ENCODE peak calls at places on chromosomes 4 and X, in five cellular contexts. Y is IMR-90, B is K562, Q is GM12878, O is HepG2. C is an unnamed sample. For H3K4me1, the result is how much of the 10 kb centered on the place peaks cover.

GRCh38 chr4:79949186-79949585 is 123.8 kb downstream of the ANTXR2 start:
- DNase-seq in Y (no peak), B (no peak), Q (no peak), O (no peak), C (no peak)

GRCh38 chrX:123964155-123964554 is 2.6 kb downstream of the STAG2 start:
- DNase-seq in Y (peak), B (no peak), Q (no peak), O (no peak), C (no peak)

GRCh38 chrX:283115-283845 is 2.1 kb downstream of the PLCXD1 start:
- DNase-seq in Y (peak), B (peak), Q (peak), O (no peak), C (peak)

GRCh38 chr4:60897415-60897814 is 302.7 kb upstream of the ADGRL3 start:
- DNase-seq in Y (no peak), B (no peak), Q (no peak), O (no peak), C (no peak)

GRCh38 chrX:46929439-46930018 is 17.3 kb downstream of the JADE3 start:
- DNase-seq in Y (peak), B (no peak), Q (no peak), O (no peak), C (no peak)

GRCh38 chr4:184487503-184487902 is 13.2 kb upstream of the IRF2 start:
- DNase-seq in Y (no peak), B (no peak), Q (no peak), O (no peak), C (no peak)

GRCh38 chr4:8148159-8148558 is 10.5 kb downstream of the ABLIM2 start:
- DNase-seq in Y (no peak), B (no peak), Q (no peak), O (no peak), C (no peak)

GRCh38 chr4:182585321-182585720 is 331.9 kb downstream of the DCTD start:
- DNase-seq in Y (no peak), B (no peak), Q (no peak), O (no peak), C (no peak)

GRCh38 chr4:167196386-167196785 is 37.9 kb downstream of the SPOCK3 start:
- DNase-seq in Y (no peak), B (no peak), Q (no peak), O (peak), C (no peak)

GRCh38 chrX:33156152-33156726 is 55.1 kb downstream of the DMD start:
- DNase-seq in Y (peak), B (no peak), Q (no peak), O (no peak), C (no peak)

GRCh38 chrX:257681-258289 is 23.4 kb upstream of the PLCXD1 start:
- DNase-seq in Y (no peak), B (no peak), Q (no peak), O (peak), C (no peak)

GRCh38 chr4:149781150-149781549 is 34.5 kb downstream of the IQCM start:
- DNase-seq in Y (peak), B (no peak), Q (no peak), O (no peak), C (no peak)

GRCh38 chrX:9342581-9343051 is 122.2 kb upstream of the TBL1X start:
- DNase-seq in Y (peak), B (peak), Q (no peak), O (peak), C (peak)

GRCh38 chr4:173862754-173863153 is 332.7 kb upstream of the HAND2 start:
- DNase-seq in Y (no peak), B (no peak), Q (no peak), O (no peak), C (no peak)

GRCh38 chr4:159047478-159048165 is 55.3 kb upstream of the RAPGEF2 start:
- DNase-seq in Y (peak), B (peak), Q (no peak), O (peak), C (no peak)
- H3K4me1 ChIP-seq in Y (under half), B (under half), Q (under half), O (under half), C (under half)

DNA sequence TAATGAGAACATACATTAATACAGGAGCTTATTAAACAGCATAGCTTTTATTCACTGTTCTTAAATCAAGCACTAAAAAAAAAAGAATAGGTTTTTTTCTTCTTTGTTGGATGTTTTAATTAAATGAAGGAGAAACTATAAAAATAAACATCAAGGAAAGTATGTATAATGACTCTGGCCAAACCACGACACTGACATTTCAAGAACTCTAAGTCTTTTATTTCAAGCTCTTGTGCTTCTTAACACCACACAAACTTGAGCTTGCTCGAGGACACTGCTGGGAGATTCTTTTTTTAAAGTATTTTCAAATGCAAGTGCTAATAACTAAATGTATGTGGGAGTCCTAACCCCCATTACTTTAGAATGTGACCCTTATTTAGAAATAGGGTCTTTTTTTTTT is 204.9 kb upstream of the PPARGC1A start:
- DNase-seq in Y (peak), B (no peak), Q (no peak), O (no peak), C (no peak)
- H3K4me3 ChIP-seq in Y (no peak), B (no peak), Q (no peak), O (no peak), C (no peak)

DNA sequence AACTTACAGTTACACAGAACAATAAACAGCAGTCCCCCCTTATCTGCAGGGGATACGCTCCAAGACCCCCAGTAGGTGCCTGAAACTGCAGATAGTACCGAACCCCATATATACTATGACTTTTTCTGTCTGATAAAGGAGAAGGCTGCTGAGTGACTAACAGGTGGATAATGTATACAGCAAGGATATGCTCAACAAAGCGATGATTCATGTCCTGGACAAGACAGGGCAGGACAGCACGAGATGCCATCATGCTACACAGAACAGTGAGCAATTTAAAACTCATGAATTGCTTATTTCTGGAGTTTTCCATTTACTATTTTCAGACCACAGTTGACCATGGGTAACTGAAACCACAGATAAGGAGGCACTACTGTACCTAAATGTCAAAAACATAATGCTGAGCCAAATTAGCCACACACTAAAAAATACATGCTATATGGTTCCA is 76.1 kb downstream of the MANBA start:
- DNase-seq in Y (peak), B (no peak), Q (peak), O (no peak), C (no peak)
- TF ChIP-seq MXI1 in Y (peak), B (no peak), Q (no peak), O (no peak), C (no peak)

GRCh38 chr4:2797188-2797544 is 4.3 kb downstream of the SH3BP2 start:
- DNase-seq in Y (no peak), B (no peak), Q (no peak), O (no peak), C (peak)

GRCh38 chr4:2797545-2798305 is 4.8 kb downstream of the SH3BP2 start:
- DNase-seq in Y (no peak), B (no peak), Q (no peak), O (no peak), C (peak)

GRCh38 chr4:2795558-2796260 is 2.8 kb downstream of the SH3BP2 start:
- DNase-seq in Y (no peak), B (no peak), Q (no peak), O (no peak), C (peak)

GRCh38 chr4:2794707-2795557 is 2.0 kb downstream of the SH3BP2 start:
- DNase-seq in Y (peak), B (no peak), Q (no peak), O (no peak), C (no peak)

DNA sequence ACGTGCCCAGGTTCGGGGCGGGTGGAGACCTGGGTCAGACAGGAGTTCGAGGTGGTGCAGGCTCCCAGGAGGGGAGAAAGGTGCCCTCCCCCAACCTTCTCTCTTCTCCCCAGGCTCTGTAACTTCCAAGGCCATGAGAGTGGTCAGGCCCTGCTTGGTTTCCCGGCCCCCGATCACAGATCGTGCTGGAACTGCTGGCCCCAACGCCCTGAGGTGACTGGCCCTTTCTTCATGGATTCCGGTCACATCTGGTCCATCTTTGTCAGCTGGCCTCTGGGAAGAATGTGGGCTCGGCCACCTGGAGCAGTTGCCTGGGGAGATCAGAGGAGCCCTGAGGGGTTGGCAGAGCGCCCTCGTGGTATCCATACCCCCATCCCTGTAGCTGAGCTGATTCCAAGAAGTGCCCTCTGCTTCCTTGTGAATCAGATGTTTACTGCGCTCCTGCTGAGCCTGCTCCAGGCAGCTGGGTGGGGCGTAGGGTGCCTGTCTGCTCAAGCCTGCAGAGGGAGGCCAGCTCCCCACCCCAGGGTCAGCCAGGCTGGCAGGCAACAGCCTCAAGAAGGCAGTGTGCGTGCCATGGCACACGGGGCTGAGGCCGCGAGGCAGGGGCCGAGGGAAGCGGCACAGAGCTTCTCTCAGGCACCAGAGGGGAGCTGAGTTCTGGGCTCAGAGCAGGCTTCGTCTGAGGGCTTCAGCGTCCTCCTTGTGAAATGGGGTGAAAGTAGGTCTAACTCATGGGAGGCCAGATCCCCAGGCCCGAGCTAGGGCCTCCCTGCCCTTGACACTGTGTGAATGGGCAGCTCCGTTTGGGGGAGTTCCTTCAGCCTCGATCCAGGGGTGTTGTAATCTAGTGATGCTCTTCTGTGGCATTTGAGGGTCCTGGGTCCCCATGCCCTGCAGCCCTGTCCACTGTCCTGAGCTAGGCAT is 3.6 kb downstream of the SH3BP2 start:
- DNase-seq in Y (peak), B (no peak), Q (no peak), O (no peak), C (peak)
- H3K4me1 ChIP-seq in Y (half or more), B (under half), Q (half or more), O (half or more), C (under half)

GRCh38 chr4:129342820-129343219 is 246.9 kb downstream of the C4orf33 start:
- DNase-seq in Y (peak), B (no peak), Q (no peak), O (peak), C (no peak)
- H3K4me3 ChIP-seq in Y (peak), B (no peak), Q (no peak), O (no peak), C (no peak)

DNA sequence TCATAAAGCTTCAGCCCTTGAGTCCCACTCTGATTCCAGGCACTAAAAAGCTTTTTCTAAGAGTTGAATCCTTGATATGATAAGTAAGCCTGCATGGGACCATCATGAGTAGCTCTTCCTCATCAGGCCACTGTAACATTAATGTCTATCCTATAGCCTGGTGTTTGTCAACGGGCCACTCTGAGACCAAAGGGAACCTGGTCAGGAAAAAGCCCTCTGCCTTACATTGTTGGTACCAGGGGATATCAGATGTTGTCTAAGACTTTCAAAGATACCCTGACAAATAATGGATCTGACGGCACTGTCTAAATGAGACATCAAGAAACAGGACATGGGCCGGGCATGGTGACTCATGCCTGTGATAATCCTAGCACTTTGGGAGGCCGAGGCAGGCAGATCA is 26.1 kb downstream of the TBC1D9 start:
- DNase-seq in Y (no peak), B (no peak), Q (no peak), O (no peak), C (no peak)
- TF ChIP-seq MXI1 in Y (no peak), B (no peak), Q (no peak), O (no peak), C (no peak)

GRCh38 chrX:40090050-40090804 is 7.5 kb downstream of the BCOR start:
- DNase-seq in Y (no peak), B (peak), Q (no peak), O (no peak), C (peak)

GRCh38 chrX:40093586-40093985 is 4.2 kb downstream of the BCOR start:
- DNase-seq in Y (no peak), B (no peak), Q (no peak), O (no peak), C (no peak)

GRCh38 chrX:40090961-40091360 is 6.8 kb downstream of the BCOR start:
- DNase-seq in Y (no peak), B (no peak), Q (no peak), O (no peak), C (no peak)

GRCh38 chrX:40092808-40093435 is 4.8 kb downstream of the BCOR start:
- DNase-seq in Y (no peak), B (no peak), Q (no peak), O (no peak), C (no peak)

DNA sequence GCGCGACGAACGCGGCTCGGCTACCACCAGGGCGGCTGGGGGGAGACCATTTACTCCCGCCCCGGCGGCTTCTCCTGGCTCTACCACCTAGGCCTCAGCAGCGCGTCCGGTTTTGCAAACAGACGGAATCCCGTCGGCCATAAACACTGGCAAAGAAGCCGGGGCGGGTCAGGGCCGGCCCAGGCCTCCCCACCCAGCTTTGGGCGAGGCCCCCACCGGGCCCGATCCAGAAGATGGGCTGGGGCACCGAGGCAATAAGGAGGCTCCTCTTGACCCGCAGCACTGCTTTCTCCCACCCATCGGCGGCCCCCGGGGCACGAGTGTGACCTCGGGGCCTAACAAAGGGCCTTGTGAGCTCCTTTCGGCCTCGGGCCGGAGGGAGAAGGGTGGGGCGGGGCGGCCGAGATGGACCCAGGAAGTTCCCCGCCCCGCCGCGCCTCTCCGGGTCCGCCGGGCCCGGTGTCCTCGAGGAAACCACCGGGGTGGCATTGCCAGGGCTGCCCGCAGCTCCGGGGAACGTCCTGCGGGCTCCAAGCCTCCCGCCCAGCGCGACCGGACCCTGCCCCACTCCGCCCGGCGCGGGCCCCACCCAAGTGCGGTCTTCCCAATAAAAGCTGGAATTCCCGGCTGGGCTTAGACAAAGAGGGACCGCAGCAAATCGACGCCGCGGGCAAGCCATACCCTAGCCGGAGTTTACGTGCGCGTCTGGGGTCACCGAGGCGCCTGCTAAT is 5.9 kb downstream of the BCOR start:
- DNase-seq in Y (no peak), B (no peak), Q (no peak), O (no peak), C (peak)
- H3K4me1 ChIP-seq in Y (under half), B (under half), Q (under half), O (half or more), C (under half)

DNA sequence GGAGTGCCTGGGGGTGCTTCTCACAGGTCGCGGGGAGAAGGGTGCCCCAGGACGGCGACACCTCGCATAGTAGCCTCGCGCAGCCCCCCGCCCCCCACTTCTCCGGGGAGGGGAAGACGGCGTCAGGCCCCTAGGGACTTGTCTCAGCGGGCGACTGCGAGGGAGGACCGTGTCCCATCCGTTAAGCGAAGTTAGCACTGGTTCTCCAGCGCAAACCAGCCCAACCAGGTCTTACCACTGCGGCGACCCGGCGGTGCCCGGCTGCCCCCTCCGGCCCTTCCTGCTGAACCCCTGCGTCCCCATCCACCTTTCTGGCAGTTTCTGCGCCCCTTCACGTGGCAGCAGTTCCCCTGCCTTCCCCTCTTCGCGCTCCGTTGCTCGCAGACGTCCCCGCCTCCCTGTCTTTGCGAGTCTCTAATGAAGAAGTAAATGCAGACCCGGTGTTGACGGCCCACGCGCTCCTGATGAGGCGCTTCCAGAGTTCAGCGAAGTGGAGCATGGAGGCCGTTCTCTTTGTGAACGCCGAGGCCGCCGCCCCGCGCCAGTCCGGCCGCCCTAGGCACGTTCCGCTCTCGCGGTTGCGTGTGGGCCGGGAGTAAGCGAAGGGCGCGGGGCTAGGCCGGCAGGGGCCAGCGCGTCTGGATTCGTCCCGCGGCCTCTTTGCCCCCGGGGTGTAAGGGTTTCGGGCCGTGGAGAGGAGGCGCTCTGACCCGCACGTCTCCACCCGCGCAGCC is 3.0 kb downstream of the SLIT2 start:
- DNase-seq in Y (peak), B (no peak), Q (no peak), O (no peak), C (peak)
- H3K4me3 ChIP-seq in Y (peak), B (no peak), Q (no peak), O (no peak), C (peak)

DNA sequence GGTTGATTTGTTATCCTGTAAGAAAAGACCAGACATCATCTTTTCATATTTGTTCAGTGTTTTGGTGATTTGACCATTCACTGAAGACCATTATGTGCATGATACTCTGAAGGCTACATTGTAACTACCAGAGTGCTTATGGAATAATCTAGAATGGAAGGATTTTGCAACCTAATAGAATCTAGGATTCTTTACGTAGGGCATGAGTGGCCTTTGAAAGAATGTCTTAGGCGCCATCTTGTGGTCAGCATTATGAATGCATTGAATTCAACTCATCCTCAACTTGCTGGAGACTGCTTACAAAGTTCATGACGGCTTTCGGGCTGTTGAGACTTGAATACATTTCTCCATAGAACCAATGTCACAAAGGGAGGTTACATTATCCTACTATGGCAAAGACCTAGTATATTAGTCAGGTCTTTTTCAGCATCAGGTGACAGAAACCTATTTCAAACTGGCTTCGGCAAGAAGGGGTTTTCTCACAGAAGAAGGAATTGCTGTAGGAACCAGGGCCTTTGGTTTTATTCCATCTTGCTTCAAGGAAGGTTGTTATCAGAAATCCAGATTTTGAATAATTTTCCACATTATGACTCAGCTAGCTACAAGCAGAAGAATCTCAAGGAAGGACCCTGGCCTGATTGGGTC is 104.1 kb downstream of the GPAT3 start:
- DNase-seq in Y (peak), B (peak), Q (peak), O (peak), C (peak)
- TF ChIP-seq MXI1 in Y (no peak), B (no peak), Q (no peak), O (no peak), C (no peak)

C was measured in SK-N-SH.